ENCODE peak calls at places on chromosomes 5 and 9, in nine cellular contexts. F is tibial artery, B is Peyer's patch, O is PC-9, R is GM23248, J is lung, M is fibroblast of lung, C is sigmoid colon, H is heart right ventricle. G is an unnamed sample.

GRCh38 chr5:158406884-158407790 is 548.2 kb upstream of the CLINT1 start:
- DNase-seq in M (peak; percentile 67), C (no peak), H (no peak), J (no peak), O (no peak), B (no peak), F (no peak), R (peak; percentile 89), G (no peak)

GRCh38 chr5:56763711-56764466 is 51.5 kb upstream of the MAP3K1 start:
- DNase-seq in M (peak; percentile 29), O (peak; percentile 83), C (no peak), R (peak; percentile 47), H (no peak), J (no peak), F (no peak), B (peak; percentile 84), G (no peak)

GRCh38 chr9:133799716-133800115 is 61.6 kb upstream of the SARDH start:
- DNase-seq in B (no peak), O (no peak), M (no peak), C (no peak), R (no peak), F (no peak), H (no peak), J (no peak), G (no peak)

GRCh38 chr9:88310310-88310980 is 77.8 kb upstream of the SPIN1 start:
- DNase-seq in M (peak; percentile 31), R (no peak), H (no peak), J (no peak), B (no peak), C (peak; percentile 10), F (peak; percentile 21), O (no peak), G (no peak)

GRCh38 chr5:134944630-134945029 is 23.1 kb upstream of the CATSPER3 start:
- DNase-seq in B (no peak), M (no peak), J (no peak), F (no peak), O (no peak), C (no peak), R (no peak), H (no peak), G (no peak)

GRCh38 chr9:92543972-92544371 is 8.2 kb upstream of the ECM2 start:
- DNase-seq in J (no peak), M (no peak), R (no peak), H (no peak), F (no peak), C (no peak), B (no peak), O (no peak), G (peak; percentile 77)

GRCh38 chr5:74413403-74414060 is 227.0 kb downstream of the ENC1 start:
- DNase-seq in H (no peak), C (no peak), R (no peak), O (no peak), F (no peak), B (no peak), J (no peak), M (no peak), G (peak; percentile 86)

GRCh38 chr5:154962494-154962893 is 21.6 kb downstream of the MRPL22 start:
- DNase-seq in R (peak; percentile 59), M (no peak), F (no peak), H (no peak), B (no peak), J (no peak), C (no peak), O (no peak), G (no peak)

GRCh38 chr5:74766348-74766886 is 500 bp downstream of the GFM2 start:
- DNase-seq in R (peak; percentile 84), B (no peak), M (peak; percentile 73), J (no peak), F (no peak), C (no peak), O (no peak), H (no peak), G (peak; percentile 48)

GRCh38 chr9:126722252-126722921 is 82.5 kb upstream of the ZBTB43 start:
- DNase-seq in M (peak; percentile 13), H (peak; percentile 83), F (peak; percentile 63), C (peak; percentile 90), R (peak; percentile 77), B (peak; percentile 96), J (peak; percentile 85), O (peak; percentile 85), G (peak; percentile 56)

GRCh38 chr9:95927288-95928004 is 52.0 kb downstream of the ERCC6L2 start:
- DNase-seq in B (no peak), H (no peak), J (no peak), R (no peak), F (no peak), O (no peak), M (no peak), C (no peak), G (no peak)

GRCh38 chr5:176787676-176788075 is 22.7 kb upstream of the UNC5A start:
- DNase-seq in F (no peak), R (no peak), B (no peak), C (no peak), H (no peak), J (no peak), O (no peak), M (no peak), G (no peak)
- H3K27me3 ChIP-seq in F (peaks cover 56% of the 10 kb centered on the region), R (peaks cover 31% of the 10 kb centered on the region), B (no peaks in the 10 kb centered on the region), C (peaks cover 3% of the 10 kb centered on the region), H (peaks cover 59% of the 10 kb centered on the region), J (peaks cover 3% of the 10 kb centered on the region), O (no peaks in the 10 kb centered on the region), M (peaks cover 25% of the 10 kb centered on the region), G (peaks cover 16% of the 10 kb centered on the region)

DNA sequence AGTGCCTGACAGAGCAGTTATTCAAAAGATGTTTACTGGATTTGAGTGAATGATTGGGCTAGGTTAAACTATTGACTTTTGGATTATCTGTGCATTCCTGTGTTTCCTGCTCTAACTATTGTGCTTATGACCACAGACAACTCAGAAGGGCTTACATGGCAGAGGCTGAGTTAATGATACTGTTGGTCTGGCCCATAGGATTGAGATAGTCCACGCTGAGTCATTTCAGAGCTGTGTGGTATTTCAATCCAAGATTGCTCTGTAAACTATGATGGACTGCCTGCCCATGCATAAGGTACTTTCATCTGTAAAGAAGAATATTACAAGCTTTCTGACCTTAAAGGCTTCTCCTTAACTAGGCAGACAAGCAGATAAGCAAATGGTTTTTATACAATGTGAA is 49.1 kb upstream of the SLIT3 start:
- DNase-seq in M (peak; percentile 29), F (no peak), B (no peak), C (no peak), O (no peak), R (peak; percentile 88), J (no peak), H (no peak), G (no peak)
- H3K4me3 ChIP-seq in M (no peak overlapping the region), F (no peak overlapping the region), B (no peak overlapping the region), C (no peak overlapping the region), O (no peak overlapping the region), R (peak overlapping the region; percentile 17), J (no peak overlapping the region), H (no peak overlapping the region), G (no peak overlapping the region)

GRCh38 chr5:32165-32564 is 59.8 kb upstream of the PLEKHG4B start:
- DNase-seq in O (no peak), B (no peak), C (no peak), R (no peak), F (no peak), M (no peak), H (no peak), J (no peak), G (no peak)
- H3K4me1 ChIP-seq in O (no peaks in the 10 kb centered on the region), B (no peaks in the 10 kb centered on the region), C (no peaks in the 10 kb centered on the region), R (no peaks in the 10 kb centered on the region), F (no peaks in the 10 kb centered on the region), M (no peaks in the 10 kb centered on the region), H (no peaks in the 10 kb centered on the region), J (no peaks in the 10 kb centered on the region), G (no peaks in the 10 kb centered on the region)

GRCh38 chr5:172503925-172504730 is 49.8 kb upstream of the SH3PXD2B start:
- DNase-seq in R (no peak), C (peak; percentile 80), F (no peak), M (no peak), J (peak; percentile 31), B (no peak), O (no peak), H (peak; percentile 72), G (peak; percentile 27)
- H3K27me3 ChIP-seq in R (peaks cover 22% of the 10 kb centered on the region), C (no peaks in the 10 kb centered on the region), F (no peaks in the 10 kb centered on the region), M (no peaks in the 10 kb centered on the region), J (no peaks in the 10 kb centered on the region), B (no peaks in the 10 kb centered on the region), O (peaks cover 32% of the 10 kb centered on the region), H (no peaks in the 10 kb centered on the region), G (no peaks in the 10 kb centered on the region)

GRCh38 chr9:7844283-7844682 is 44.7 kb upstream of the DMAC1 start:
- DNase-seq in O (no peak), F (no peak), H (no peak), C (no peak), B (no peak), J (no peak), M (peak; percentile 45), R (peak; percentile 18), G (peak; percentile 28)

GRCh38 chr9:7848498-7848897 is 48.9 kb upstream of the DMAC1 start:
- DNase-seq in J (no peak), F (no peak), H (no peak), M (no peak), O (no peak), R (no peak), C (no peak), B (no peak), G (no peak)
- H3K4me3 ChIP-seq in J (no peak overlapping the region), F (no peak overlapping the region), H (no peak overlapping the region), M (no peak overlapping the region), O (no peak overlapping the region), R (no peak overlapping the region), C (no peak overlapping the region), B (no peak overlapping the region), G (no peak overlapping the region)

DNA sequence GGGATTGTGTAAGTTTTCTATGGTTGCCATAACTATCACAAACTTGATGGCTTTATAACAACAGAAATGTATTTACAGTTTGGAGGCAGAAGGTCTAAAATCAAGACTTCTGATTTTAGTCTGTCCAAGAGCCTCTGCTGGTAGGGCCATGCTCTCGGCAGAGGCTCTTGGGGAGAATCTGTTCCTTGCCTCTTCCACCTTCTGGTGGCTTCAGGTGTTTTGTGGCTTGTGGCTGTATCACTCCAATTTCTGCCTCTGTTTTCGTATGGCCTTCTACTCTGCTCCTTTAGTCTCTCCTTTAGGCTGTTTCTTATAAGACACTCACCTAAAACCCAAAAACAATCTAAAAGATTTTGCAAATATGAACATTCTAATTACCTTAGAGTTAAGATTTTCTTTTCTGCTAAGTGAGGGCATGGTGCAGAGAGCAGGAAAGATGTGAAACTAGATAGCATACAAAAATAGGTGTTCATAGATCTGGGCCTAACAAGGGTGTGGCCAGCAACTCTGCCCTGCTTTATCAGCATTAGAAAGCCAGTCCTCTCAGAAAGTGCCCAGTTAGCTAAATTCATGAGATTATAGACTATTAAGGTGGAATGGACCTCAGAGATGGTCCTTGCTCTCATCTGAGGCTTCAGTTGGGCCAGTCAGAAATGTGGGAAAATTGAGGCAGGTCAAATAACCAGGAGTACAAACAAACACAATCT is 93.4 kb upstream of the CDKN2B start:
- DNase-seq in F (no peak), J (no peak), M (no peak), O (no peak), B (no peak), H (no peak), C (no peak), R (no peak), G (peak; percentile 82)
- H3K4me1 ChIP-seq in F (peaks cover 20% of the 10 kb centered on the region), J (no peaks in the 10 kb centered on the region), M (peaks cover 25% of the 10 kb centered on the region), O (peaks cover 58% of the 10 kb centered on the region), B (no peaks in the 10 kb centered on the region), H (peaks cover 14% of the 10 kb centered on the region), C (peaks cover 8% of the 10 kb centered on the region), R (peaks cover 42% of the 10 kb centered on the region), G (peaks cover 8% of the 10 kb centered on the region)